ENCODE peak calls at places on chromosomes 4 and X, in four cellular contexts. One of them, this sample, is unnamed.

GRCh38 chr4:4492161-4492847 is 49.5 kb downstream of the STX18 start:
- DNase-seq in K562: no peak
- DNase-seq in SK-N-SH: no peak
- DNase-seq in GM13976: peak
- DNase-seq in this sample: no peak

GRCh38 chr4:187232796-187233195 is 509.1 kb upstream of the FAT1 start:
- DNase-seq in K562: no peak
- DNase-seq in SK-N-SH: no peak
- DNase-seq in GM13976: no peak
- DNase-seq in this sample: no peak

GRCh38 chr4:59671037-59671436 is 1529.1 kb upstream of the ADGRL3 start:
- DNase-seq in K562: no peak
- DNase-seq in SK-N-SH: no peak
- DNase-seq in GM13976: no peak
- DNase-seq in this sample: no peak

GRCh38 chr4:107894138-107894603 is 37.2 kb upstream of the CYP2U1 start:
- DNase-seq in K562: no peak
- DNase-seq in SK-N-SH: no peak
- DNase-seq in GM13976: no peak
- DNase-seq in this sample: no peak

GRCh38 chr4:24686866-24687672 is 102.7 kb upstream of the DHX15 start:
- DNase-seq in K562: peak
- DNase-seq in SK-N-SH: peak
- DNase-seq in GM13976: no peak
- DNase-seq in this sample: no peak

GRCh38 chrX:19245711-19246269 is 97.9 kb upstream of the PDHA1 start:
- DNase-seq in K562: no peak
- DNase-seq in SK-N-SH: no peak
- DNase-seq in GM13976: no peak
- DNase-seq in this sample: no peak

GRCh38 chrX:40105016-40105790 is 7.4 kb upstream of the BCOR start:
- DNase-seq in K562: peak
- DNase-seq in SK-N-SH: peak
- DNase-seq in GM13976: peak
- DNase-seq in this sample: no peak

GRCh38 chr4:38872620-38873019 is 5.0 kb downstream of the FAM114A1 start:
- DNase-seq in K562: peak
- DNase-seq in SK-N-SH: no peak
- DNase-seq in GM13976: no peak
- DNase-seq in this sample: no peak

GRCh38 chr4:86497980-86498379 is 96.1 kb upstream of the PTPN13 start:
- DNase-seq in K562: no peak
- DNase-seq in SK-N-SH: no peak
- DNase-seq in GM13976: no peak
- DNase-seq in this sample: no peak

GRCh38 chr4:173525118-173526033 is 4.7 kb downstream of the HAND2 start:
- DNase-seq in K562: peak
- DNase-seq in SK-N-SH: peak
- DNase-seq in GM13976: no peak
- DNase-seq in this sample: peak

GRCh38 chr4:88137112-88137511 is 21.3 kb downstream of the ABCG2 start:
- DNase-seq in K562: no peak
- DNase-seq in SK-N-SH: no peak
- DNase-seq in GM13976: no peak
- DNase-seq in this sample: no peak

GRCh38 chrX:70001269-70001668 is 48.5 kb downstream of the AWAT2 start:
- DNase-seq in K562: no peak
- DNase-seq in SK-N-SH: no peak
- DNase-seq in GM13976: no peak
- DNase-seq in this sample: no peak

GRCh38 chr4:67723949-67724348 is 23.0 kb upstream of the UBA6 start:
- DNase-seq in K562: peak
- DNase-seq in SK-N-SH: peak
- DNase-seq in GM13976: no peak
- DNase-seq in this sample: no peak

GRCh38 chr4:15912961-15913630 is 25.4 kb downstream of the FGFBP1 start:
- DNase-seq in K562: no peak
- DNase-seq in SK-N-SH: no peak
- DNase-seq in GM13976: no peak
- DNase-seq in this sample: no peak

GRCh38 chrX:75118296-75118695 is 37.8 kb downstream of the ABCB7 start:
- DNase-seq in K562: no peak
- DNase-seq in SK-N-SH: no peak
- DNase-seq in GM13976: no peak
- DNase-seq in this sample: no peak

GRCh38 chrX:41381685-41382084 is 47.7 kb downstream of the DDX3X start:
- DNase-seq in K562: peak
- DNase-seq in SK-N-SH: no peak
- DNase-seq in GM13976: no peak
- DNase-seq in this sample: no peak

GRCh38 chr4:1772869-1773538 is 20.1 kb upstream of the FGFR3 start:
- DNase-seq in K562: no peak
- DNase-seq in SK-N-SH: peak
- DNase-seq in GM13976: no peak
- DNase-seq in this sample: no peak

GRCh38 chr4:70544279-70544870 is 26.0 kb downstream of the AMTN start:
- DNase-seq in K562: peak
- DNase-seq in SK-N-SH: no peak
- DNase-seq in GM13976: no peak
- DNase-seq in this sample: no peak
- TF ChIP-seq CTCF in K562: peak
- TF ChIP-seq CTCF in SK-N-SH: peak
- TF ChIP-seq CTCF in GM13976: peak
- TF ChIP-seq CTCF in this sample: peak

DNA sequence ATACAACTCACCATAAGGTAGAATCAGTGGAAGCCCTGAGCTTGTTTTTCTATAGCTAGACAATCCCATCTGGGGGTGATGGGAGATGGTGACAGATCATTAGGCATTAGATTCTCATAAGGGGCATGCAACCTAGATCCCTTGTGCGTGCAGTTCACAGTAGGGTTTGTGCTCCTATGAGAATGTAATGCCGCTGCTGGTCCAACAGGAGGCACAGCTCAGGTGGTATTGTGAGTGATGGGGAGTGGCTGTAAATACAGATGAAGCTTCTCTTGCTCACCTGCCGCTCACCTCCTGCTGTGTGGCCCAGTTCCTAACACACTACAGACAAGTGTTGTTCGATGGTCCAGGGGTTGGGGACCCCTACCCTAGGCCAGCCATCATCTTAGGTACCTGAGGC is 5.9 kb upstream of the GATB start:
- DNase-seq in K562: no peak
- DNase-seq in SK-N-SH: no peak
- DNase-seq in GM13976: no peak
- DNase-seq in this sample: no peak
- TF ChIP-seq CTCF in K562: peak
- TF ChIP-seq CTCF in SK-N-SH: no peak
- TF ChIP-seq CTCF in GM13976: no peak
- TF ChIP-seq CTCF in this sample: no peak

DNA sequence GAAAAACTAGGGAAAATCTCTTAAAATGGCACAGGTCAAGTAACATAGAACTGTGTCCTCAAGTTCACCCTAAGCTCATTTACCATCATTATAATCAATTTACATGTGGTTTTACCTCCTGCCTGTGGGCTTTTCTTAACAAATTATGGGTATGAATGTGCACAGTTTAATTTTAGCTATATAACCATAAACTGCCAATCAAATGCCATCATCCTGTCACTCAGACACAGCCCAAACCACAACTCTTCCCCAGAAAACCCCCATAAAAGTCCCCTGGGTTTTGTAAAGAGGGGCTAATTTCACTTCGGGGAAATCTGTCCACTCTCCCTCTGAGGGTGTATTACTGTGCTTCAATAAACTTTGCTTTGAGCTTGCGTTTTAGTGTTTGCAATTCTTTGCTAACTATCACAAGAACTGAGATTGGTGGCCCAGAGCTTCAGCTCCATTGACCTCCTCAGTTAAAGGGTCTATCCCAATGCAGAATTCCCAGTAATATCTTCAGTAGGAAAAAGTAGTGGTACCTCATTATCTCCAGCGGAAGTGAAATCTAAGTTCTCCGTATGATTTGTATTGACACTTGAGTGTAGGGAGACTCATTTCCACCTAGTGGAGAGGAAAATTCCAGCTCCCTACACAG is 394.6 kb downstream of the SPOCK3 start:
- DNase-seq in K562: no peak
- DNase-seq in SK-N-SH: no peak
- DNase-seq in GM13976: peak
- DNase-seq in this sample: no peak
- TF ChIP-seq CTCF in K562: no peak
- TF ChIP-seq CTCF in SK-N-SH: no peak
- TF ChIP-seq CTCF in GM13976: no peak
- TF ChIP-seq CTCF in this sample: no peak

GRCh38 chr4:134906404-134907023 is 704.9 kb upstream of the PABPC4L start:
- DNase-seq in K562: no peak
- DNase-seq in SK-N-SH: peak
- DNase-seq in GM13976: no peak
- DNase-seq in this sample: no peak
- TF ChIP-seq CTCF in K562: no peak
- TF ChIP-seq CTCF in SK-N-SH: peak
- TF ChIP-seq CTCF in GM13976: no peak
- TF ChIP-seq CTCF in this sample: peak

GRCh38 chr4:36385951-36386561 is 104.6 kb downstream of the DTHD1 start:
- DNase-seq in K562: no peak
- DNase-seq in SK-N-SH: no peak
- DNase-seq in GM13976: peak
- DNase-seq in this sample: no peak

GRCh38 chr4:36388710-36389109 is 107.3 kb downstream of the DTHD1 start:
- DNase-seq in K562: peak
- DNase-seq in SK-N-SH: no peak
- DNase-seq in GM13976: no peak
- DNase-seq in this sample: no peak

GRCh38 chr4:36392049-36392448 is 110.6 kb downstream of the DTHD1 start:
- DNase-seq in K562: no peak
- DNase-seq in SK-N-SH: no peak
- DNase-seq in GM13976: no peak
- DNase-seq in this sample: no peak

DNA sequence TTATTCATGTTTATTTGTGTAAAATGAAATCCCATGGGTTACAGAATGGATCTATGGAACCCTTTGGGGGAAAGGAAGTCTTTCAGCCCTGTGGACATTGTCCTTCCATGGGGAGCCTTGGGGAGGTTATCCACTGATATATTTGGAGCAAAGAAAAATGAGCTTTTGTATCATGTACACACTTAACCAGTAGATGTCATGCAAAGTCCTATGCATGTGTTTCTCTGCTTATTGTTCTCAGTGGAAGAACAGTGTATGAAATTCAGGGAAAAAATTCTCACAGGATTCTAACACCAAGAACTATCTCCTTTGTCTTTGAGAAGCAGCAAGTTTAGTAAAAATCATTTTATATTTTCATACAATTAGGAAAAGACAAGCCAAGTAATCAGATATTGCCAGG is 105.3 kb downstream of the DTHD1 start:
- DNase-seq in K562: no peak
- DNase-seq in SK-N-SH: no peak
- DNase-seq in GM13976: no peak
- DNase-seq in this sample: no peak
- TF ChIP-seq CTCF in K562: no peak
- TF ChIP-seq CTCF in SK-N-SH: no peak
- TF ChIP-seq CTCF in GM13976: no peak
- TF ChIP-seq CTCF in this sample: no peak